ENCODE peak calls at places on chromosomes 5 and 9, in ten cellular contexts. R is nephron progenitor cell, A is dorsolateral prefrontal cortex, P is uterus, O is pancreas, E is WTC11, L is PC-3, G is hepatocyte, U is bronchial epithelial cell, M is upper lobe of right lung. W is an unnamed sample.

GRCh38 chr5:33781286-33781685 is 110.5 kb downstream of the ADAMTS12 start:
- DNase-seq in U (no peak), O (no peak), E (no peak), A (no peak), G (no peak), M (no peak), P (no peak), L (peak), R (no peak), W (no peak)

GRCh38 chr9:68808481-68808880 is 103.4 kb downstream of the PIP5K1B start:
- DNase-seq in A (no peak), M (no peak), O (no peak), E (no peak), L (no peak), G (no peak), R (no peak), P (no peak), U (no peak), W (no peak)

GRCh38 chr5:82975396-82975795 is 101.8 kb downstream of the TMEM167A start:
- DNase-seq in P (no peak), E (no peak), L (no peak), R (no peak), U (no peak), O (no peak), G (no peak), M (no peak), A (no peak), W (no peak)

GRCh38 chr5:94908889-94909480 is 290.5 kb downstream of the SLF1 start:
- DNase-seq in M (no peak), G (peak), U (peak), O (no peak), P (no peak), R (peak), L (peak), E (no peak), A (no peak), W (no peak)

GRCh38 chr5:59178482-59178881 is 595.6 kb downstream of the RAB3C start:
- DNase-seq in M (no peak), E (no peak), U (no peak), P (no peak), A (no peak), O (no peak), R (no peak), L (no peak), G (no peak), W (no peak)

GRCh38 chr9:95666785-95667155 is 150.0 kb upstream of the PTCH1 start:
- DNase-seq in G (no peak), E (no peak), U (no peak), M (no peak), A (no peak), R (no peak), P (no peak), O (no peak), L (no peak), W (no peak)

GRCh38 chr9:115121140-115121710 is 3.3 kb upstream of the TNC start:
- DNase-seq in O (no peak), P (no peak), M (no peak), L (peak), G (no peak), R (no peak), A (no peak), E (no peak), U (peak), W (no peak)

GRCh38 chr9:99593621-99594020 is 228.1 kb upstream of the NR4A3 start:
- DNase-seq in R (no peak), G (no peak), O (no peak), E (no peak), M (no peak), U (no peak), L (no peak), A (no peak), P (no peak), W (no peak)

GRCh38 chr5:133602829-133603380 is 9.4 kb downstream of the FSTL4 start:
- DNase-seq in U (no peak), O (no peak), L (no peak), R (no peak), E (no peak), M (no peak), G (no peak), P (no peak), A (no peak), W (no peak)

GRCh38 chr9:27125030-27125429 is 16.0 kb downstream of the TEK start:
- DNase-seq in O (peak), R (no peak), U (peak), P (peak), E (no peak), L (peak), A (peak), M (no peak), G (peak), W (peak)

GRCh38 chr9:69801994-69802393 is 18.6 kb upstream of the CFAP95 start:
- DNase-seq in U (peak), R (no peak), L (peak), O (no peak), P (no peak), G (peak), E (no peak), A (no peak), M (no peak), W (no peak)

GRCh38 chr9:134067904-134068741 is at the start of gene BRD3:
- DNase-seq in O (peak), L (peak), U (peak), A (peak), R (peak), M (peak), E (peak), G (peak), P (peak), W (peak)

GRCh38 chr5:101675510-101675909 is 620.6 kb downstream of the SLCO4C1 start:
- DNase-seq in M (no peak), E (no peak), U (no peak), P (no peak), G (no peak), L (no peak), A (no peak), O (no peak), R (no peak), W (no peak)

GRCh38 chr5:59143926-59144333 is 561.1 kb downstream of the RAB3C start:
- DNase-seq in E (no peak), L (no peak), M (no peak), U (no peak), A (no peak), G (no peak), O (no peak), P (no peak), R (peak), W (no peak)

GRCh38 chr9:96187108-96187695 is 114.8 kb downstream of the HSD17B3 start:
- DNase-seq in A (no peak), P (no peak), L (no peak), U (peak), E (no peak), G (peak), M (no peak), R (peak), O (no peak), W (peak)

GRCh38 chr9:127084071-127085039 is 38.1 kb downstream of the ANGPTL2 start:
- DNase-seq in O (no peak), A (no peak), E (no peak), L (no peak), P (peak), G (no peak), U (no peak), R (no peak), M (no peak), W (no peak)

GRCh38 chr5:176793343-176793699 is 17.0 kb upstream of the UNC5A start:
- DNase-seq in E (peak), R (no peak), U (peak), O (no peak), M (no peak), L (no peak), A (peak), G (no peak), P (no peak), W (no peak)

GRCh38 chr5:154278172-154278571 is 87.6 kb downstream of the GALNT10 start:
- DNase-seq in R (no peak), G (no peak), E (no peak), P (no peak), U (no peak), M (no peak), L (no peak), A (no peak), O (no peak), W (no peak)

GRCh38 chr5:73218552-73219171 is 45.7 kb downstream of the TMEM174 start:
- DNase-seq in O (no peak), L (peak), M (no peak), U (peak), P (no peak), E (no peak), G (peak), A (no peak), R (no peak), W (no peak)

GRCh38 chr5:6914336-6914735 is 201.1 kb downstream of the TENT4A start:
- DNase-seq in O (no peak), U (no peak), E (no peak), L (no peak), G (no peak), M (no peak), R (no peak), A (no peak), P (no peak), W (no peak)

GRCh38 chr5:72222521-72222920 is 97.5 kb downstream of the MRPS27 start:
- DNase-seq in O (no peak), E (no peak), A (no peak), P (no peak), L (no peak), M (no peak), R (no peak), G (no peak), U (no peak), W (no peak)

GRCh38 chr9:95627802-95628201 is 111.0 kb upstream of the PTCH1 start:
- DNase-seq in M (no peak), L (no peak), U (peak), R (no peak), P (no peak), E (no peak), G (no peak), O (no peak), A (no peak), W (no peak)

GRCh38 chr5:138068742-138069375 is 15.0 kb upstream of the WNT8A start:
- DNase-seq in O (peak), E (peak), G (peak), R (peak), U (peak), M (peak), P (peak), A (peak), L (peak), W (peak)

GRCh38 chr5:96143450-96143849 is 181.8 kb upstream of the ELL2 start:
- DNase-seq in O (no peak), G (no peak), L (peak), R (no peak), E (no peak), M (no peak), U (no peak), A (no peak), P (no peak), W (no peak)

GRCh38 chr9:31776471-31776870 is 608.0 kb upstream of the ACO1 start:
- DNase-seq in L (no peak), M (no peak), U (peak), R (no peak), P (peak), O (no peak), E (no peak), A (no peak), G (peak), W (no peak)

GRCh38 chr9:37327553-37327952 is 94.9 kb upstream of the GRHPR start:
- DNase-seq in U (no peak), G (no peak), M (no peak), A (no peak), R (no peak), L (no peak), E (no peak), P (no peak), O (peak), W (no peak)
- TF ChIP-seq CTCF in U (no peak), G (no peak), M (no peak), A (no peak), R (no peak), L (no peak), E (no peak), P (no peak), O (no peak), W (no peak)

GRCh38 chr9:84647699-84648098 is 21.8 kb upstream of the NTRK2 start:
- DNase-seq in E (no peak), P (no peak), M (no peak), L (no peak), O (no peak), R (no peak), G (no peak), U (no peak), A (no peak), W (no peak)

DNA sequence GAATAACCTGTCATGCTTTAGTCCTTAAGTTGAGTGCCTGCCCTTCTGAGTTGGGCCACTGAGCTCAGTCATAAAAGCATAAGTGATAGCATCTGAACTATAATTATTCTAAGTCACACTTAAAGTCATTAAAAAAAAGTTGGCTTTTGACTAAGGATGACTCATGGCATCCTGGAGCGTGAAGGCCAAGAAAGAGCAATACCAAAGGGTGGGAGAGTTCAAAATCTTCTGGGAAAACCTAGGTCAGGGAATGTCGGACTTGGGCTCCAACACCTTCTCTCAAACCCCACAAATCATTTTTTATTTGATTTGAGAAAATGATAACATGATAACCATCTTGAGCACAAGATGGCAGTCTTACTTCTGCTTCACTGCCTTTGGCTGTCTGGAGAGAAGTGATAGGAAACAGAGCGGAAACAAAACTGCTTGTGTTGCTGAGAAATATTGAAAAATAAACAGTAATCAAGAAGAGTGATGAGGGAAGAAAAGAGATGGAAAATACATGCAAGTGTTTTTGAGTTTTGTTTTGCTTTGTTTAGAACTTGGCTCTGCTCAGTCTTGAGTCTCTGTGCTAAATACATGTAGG is 16.9 kb upstream of the NTRK2 start:
- DNase-seq in A (no peak), E (no peak), U (peak), P (no peak), O (no peak), L (no peak), R (no peak), M (no peak), G (no peak), W (no peak)
- TF ChIP-seq CTCF in A (peak), E (no peak), U (peak), P (no peak), O (no peak), L (no peak), R (no peak), M (no peak), G (peak), W (no peak)

DNA sequence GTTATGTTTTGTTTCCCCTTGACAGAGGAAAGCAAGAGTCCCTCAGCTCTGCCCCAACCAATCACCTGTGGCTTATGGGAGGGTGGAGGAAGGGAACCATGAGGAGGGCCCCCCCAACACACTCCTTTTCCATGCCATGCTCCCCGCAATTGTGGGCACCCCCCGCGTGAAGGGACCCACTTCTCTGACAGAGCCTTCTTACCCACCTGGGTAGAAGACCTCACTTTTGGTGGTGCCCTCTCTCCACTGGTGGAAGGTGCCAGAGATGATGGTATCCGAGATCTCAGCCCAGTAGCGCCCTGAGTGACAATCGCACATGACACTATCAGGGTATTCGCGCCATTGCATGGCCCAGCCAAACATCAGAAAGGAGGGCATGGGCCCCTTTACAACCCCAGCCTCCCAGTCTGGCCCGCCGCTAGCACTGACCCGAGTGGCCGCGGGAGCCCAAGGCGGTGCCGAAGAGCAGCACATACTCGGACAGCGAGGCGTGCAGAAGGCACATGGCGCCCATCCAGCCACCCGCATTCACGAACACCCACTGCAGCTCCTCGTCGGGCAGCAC is 714 bp downstream of the SIGMAR1 start:
- DNase-seq in P (no peak), U (no peak), G (no peak), L (no peak), E (no peak), M (no peak), O (no peak), R (no peak), A (peak), W (peak)
- TF ChIP-seq CTCF in P (no peak), U (no peak), G (no peak), L (no peak), E (no peak), M (no peak), O (no peak), R (no peak), A (no peak), W (no peak)

GRCh38 chr5:57174128-57174849 is 430 bp downstream of the GPBP1 start:
- DNase-seq in R (no peak), A (peak), U (no peak), M (no peak), E (no peak), O (peak), L (peak), P (no peak), G (peak), W (peak)

GRCh38 chr5:57174850-57175525 is 1.1 kb downstream of the GPBP1 start:
- DNase-seq in R (no peak), O (no peak), A (no peak), U (no peak), L (no peak), P (no peak), G (peak), E (no peak), M (no peak), W (no peak)

GRCh38 chr5:57177479-57178156 is 3.8 kb downstream of the GPBP1 start:
- DNase-seq in G (no peak), E (no peak), L (no peak), R (no peak), U (no peak), M (no peak), P (no peak), O (no peak), A (no peak), W (no peak)

GRCh38 chr5:57175586-57175985 is 1.7 kb downstream of the GPBP1 start:
- DNase-seq in E (no peak), L (no peak), P (no peak), M (no peak), G (peak), U (no peak), A (no peak), R (peak), O (no peak), W (peak)

GRCh38 chr5:57176350-57176857 is 2.5 kb downstream of the GPBP1 start:
- DNase-seq in M (no peak), E (no peak), U (peak), G (no peak), A (no peak), L (peak), R (no peak), P (no peak), O (no peak), W (no peak)
- TF ChIP-seq CTCF in M (no peak), E (no peak), U (no peak), G (no peak), A (no peak), L (no peak), R (no peak), P (no peak), O (no peak), W (no peak)

GRCh38 chr5:24314106-24314505 is 330.7 kb downstream of the CDH10 start:
- DNase-seq in U (no peak), P (no peak), O (no peak), L (no peak), G (no peak), A (no peak), E (no peak), M (no peak), R (no peak), W (no peak)
- TF ChIP-seq CTCF in U (no peak), P (no peak), O (no peak), L (no peak), G (no peak), A (no peak), E (no peak), M (no peak), R (no peak), W (no peak)